ENCODE peak calls at places on chromosomes 16 and 17, in ten cellular contexts. B, K, A, T, F, O, N, Q, X and Y are unnamed samples.

GRCh38 chr17:66357037-66357436 is 54.6 kb downstream of the PRKCA start:
- DNase-seq in X (no peak), K (no peak), F (no peak), T (peak; percentile 27), A (no peak), B (no peak), N (no peak), Q (no peak), O (no peak), Y (no peak)

GRCh38 chr17:59311051-59311468 is 20.4 kb upstream of the YPEL2 start:
- DNase-seq in N (no peak), O (no peak), K (peak; percentile 83), B (no peak), A (peak; percentile 79), F (peak; percentile 32), T (peak; percentile 69), X (no peak), Q (peak; percentile 37), Y (no peak)

GRCh38 chr16:84341533-84342295 is 26.6 kb upstream of the ATP2C2 start:
- DNase-seq in B (peak; percentile 33), Q (no peak), F (peak; percentile 77), O (no peak), T (no peak), X (no peak), A (no peak), N (no peak), K (peak; percentile 35), Y (no peak)

GRCh38 chr17:59287887-59288286 is 43.6 kb upstream of the YPEL2 start:
- DNase-seq in F (no peak), K (no peak), B (no peak), Q (no peak), A (no peak), X (no peak), N (no peak), O (no peak), T (no peak), Y (no peak)

GRCh38 chr17:76405607-76405966 is 21.2 kb downstream of the SPHK1 start:
- DNase-seq in N (no peak), O (peak; percentile 14), X (peak; percentile 29), T (no peak), A (no peak), Q (no peak), B (no peak), F (no peak), K (no peak), Y (no peak)

GRCh38 chr16:24217456-24217855 is 38.7 kb upstream of the CACNG3 start:
- DNase-seq in F (no peak), X (no peak), K (no peak), T (no peak), A (no peak), O (no peak), Q (no peak), N (no peak), B (no peak), Y (no peak)

GRCh38 chr17:18226284-18226945 is 980 bp downstream of the LLGL1 start:
- DNase-seq in B (no peak), F (no peak), T (no peak), X (no peak), Q (no peak), A (no peak), N (no peak), K (no peak), O (no peak), Y (no peak)

GRCh38 chr16:49165025-49165424 is 116.6 kb downstream of the CBLN1 start:
- DNase-seq in F (no peak), Q (no peak), X (no peak), B (no peak), O (no peak), K (no peak), A (no peak), N (no peak), T (no peak), Y (no peak)

GRCh38 chr17:32136856-32137255 is 5.4 kb upstream of the RHOT1 start:
- DNase-seq in N (no peak), O (no peak), F (no peak), X (no peak), Q (no peak), A (no peak), K (no peak), B (no peak), T (no peak), Y (no peak)

GRCh38 chr16:17395849-17396480 is 74.8 kb downstream of the XYLT1 start:
- DNase-seq in B (no peak), N (no peak), K (no peak), T (peak; percentile 51), O (no peak), Q (no peak), X (no peak), A (no peak), F (peak; percentile 48), Y (no peak)

GRCh38 chr16:55868137-55868536 is 7.0 kb downstream of the CES5A start:
- DNase-seq in N (no peak), F (no peak), A (no peak), Q (no peak), O (no peak), B (no peak), K (no peak), X (no peak), T (no peak), Y (no peak)

GRCh38 chr17:60862482-60862881 is 184.8 kb downstream of the BCAS3 start:
- DNase-seq in O (no peak), K (no peak), A (no peak), X (no peak), N (no peak), F (no peak), B (no peak), T (no peak), Q (no peak), Y (no peak)

GRCh38 chr17:60857521-60857920 is 179.9 kb downstream of the BCAS3 start:
- DNase-seq in K (no peak), X (no peak), B (no peak), T (no peak), Q (no peak), F (no peak), N (no peak), O (no peak), A (no peak), Y (no peak)
- H3K4me1 ChIP-seq in K (no peaks in the 10 kb centered on the region), X (no peaks in the 10 kb centered on the region), B (no peaks in the 10 kb centered on the region), T (no peaks in the 10 kb centered on the region), Q (no peaks in the 10 kb centered on the region), F (no peaks in the 10 kb centered on the region), N (no peaks in the 10 kb centered on the region), O (no peaks in the 10 kb centered on the region), A (no peaks in the 10 kb centered on the region), Y (no peaks in the 10 kb centered on the region)

GRCh38 chr16:46857261-46857962 is 26.4 kb upstream of the C16orf87 start:
- DNase-seq in Q (peak; percentile 21), A (peak; percentile 39), T (peak; percentile 77), F (no peak), K (no peak), O (no peak), X (no peak), B (no peak), N (no peak), Y (no peak)
- TF ChIP-seq CTCF in Q (peak; percentile 46), A (peak; percentile 27), T (peak; percentile 67), F (peak; percentile 59), K (peak; percentile 60), O (peak; percentile 49), X (no peak), B (peak; percentile 34), N (peak; percentile 52), Y (peak; percentile 44)

GRCh38 chr17:38417210-38417951 is 10.9 kb upstream of the ARHGAP23 start:
- DNase-seq in B (no peak), Q (no peak), A (no peak), O (no peak), N (no peak), F (no peak), T (no peak), K (peak; percentile 78), X (no peak), Y (no peak)

GRCh38 chr17:38418693-38419507 is 9.4 kb upstream of the ARHGAP23 start:
- DNase-seq in T (no peak), N (no peak), F (no peak), A (no peak), X (no peak), B (no peak), O (no peak), Q (no peak), K (peak; percentile 81), Y (no peak)

GRCh38 chr17:38415250-38416194 is 12.7 kb upstream of the ARHGAP23 start:
- DNase-seq in B (peak; percentile 86), T (peak; percentile 81), Q (no peak), N (no peak), K (peak; percentile 90), A (no peak), X (no peak), O (no peak), F (peak; percentile 40), Y (no peak)

GRCh38 chr17:38418069-38418692 is 10.1 kb upstream of the ARHGAP23 start:
- DNase-seq in X (no peak), Q (no peak), O (no peak), F (no peak), A (no peak), N (no peak), T (no peak), K (no peak), B (no peak), Y (no peak)

GRCh38 chr17:38416840-38417209 is 11.4 kb upstream of the ARHGAP23 start:
- DNase-seq in Q (no peak), X (no peak), O (no peak), A (no peak), T (no peak), B (peak; percentile 76), N (no peak), K (no peak), F (no peak), Y (no peak)
- H3K4me1 ChIP-seq in Q (peaks cover 8% of the 10 kb centered on the region), X (peaks cover 4% of the 10 kb centered on the region), O (peaks cover 49% of the 10 kb centered on the region), A (peaks cover 6% of the 10 kb centered on the region), T (peaks cover 11% of the 10 kb centered on the region), B (peaks cover 19% of the 10 kb centered on the region), N (peaks cover 46% of the 10 kb centered on the region), K (peaks cover 19% of the 10 kb centered on the region), F (peaks cover 40% of the 10 kb centered on the region), Y (peaks cover 23% of the 10 kb centered on the region)

DNA sequence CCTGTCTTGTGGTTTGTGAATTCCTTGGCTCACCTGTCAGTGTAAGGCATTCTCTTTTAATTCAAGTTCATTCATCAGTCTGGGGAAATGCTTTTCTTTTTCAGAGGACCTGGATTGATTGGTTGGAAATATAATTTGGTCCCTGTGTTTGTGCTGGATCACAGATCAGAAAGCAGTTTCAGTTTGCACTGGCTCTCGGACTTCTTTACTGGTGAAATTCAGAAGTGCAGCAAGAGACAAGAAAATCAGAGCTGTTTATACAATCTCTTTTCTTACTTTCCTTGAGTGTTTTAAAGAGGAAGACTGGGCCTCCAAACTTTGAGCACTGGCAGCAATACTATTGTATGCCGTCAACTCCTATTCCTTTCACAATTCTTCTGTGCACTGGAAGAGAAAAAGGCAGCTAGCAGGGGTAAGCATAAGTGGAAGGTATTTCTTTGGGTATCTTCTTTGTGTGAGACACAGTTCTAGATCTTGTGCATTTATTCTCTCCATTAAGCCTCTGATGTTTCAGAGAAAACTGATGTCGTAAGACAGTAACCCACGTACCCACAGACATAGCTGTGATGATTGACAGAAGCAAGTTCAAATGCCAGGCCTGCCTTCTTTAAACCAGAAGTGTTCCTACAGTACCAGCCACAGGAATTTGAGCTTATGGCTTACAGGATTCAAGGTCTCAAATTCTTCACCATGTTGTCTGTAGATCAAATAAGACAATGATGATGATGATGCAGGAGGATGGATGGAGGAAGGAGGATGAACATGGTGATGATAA is 161.6 kb upstream of the KCNJ16 start:
- DNase-seq in K (no peak), T (peak; percentile 45), O (no peak), N (no peak), F (no peak), X (no peak), B (no peak), A (peak; percentile 30), Q (no peak), Y (no peak)
- TF ChIP-seq CTCF in K (no peak), T (peak; percentile 10), O (no peak), N (no peak), F (no peak), X (no peak), B (no peak), A (no peak), Q (no peak), Y (no peak)

GRCh38 chr17:77883213-77883650 is 75.3 kb upstream of the TNRC6C start:
- DNase-seq in B (no peak), O (no peak), Q (no peak), T (no peak), X (no peak), N (peak; percentile 53), A (no peak), F (no peak), K (no peak), Y (peak; percentile 17)
- H3K4me1 ChIP-seq in B (peaks cover 30% of the 10 kb centered on the region), O (peaks cover 57% of the 10 kb centered on the region), Q (peaks cover 28% of the 10 kb centered on the region), T (no peaks in the 10 kb centered on the region), X (peaks cover 13% of the 10 kb centered on the region), N (peaks cover 44% of the 10 kb centered on the region), A (peaks cover 2% of the 10 kb centered on the region), F (peaks cover 10% of the 10 kb centered on the region), K (no peaks in the 10 kb centered on the region), Y (peaks cover 52% of the 10 kb centered on the region)